ENCODE peak calls at places on chromosomes 6 and 20, in seven cellular contexts. D, K, M, W, E, H and Y are unnamed samples.
A peak's percentile ranks its signal among the peaks of the same experiment; 100 is the strongest.

GRCh38 chr6:137233561-137234504 is 14.6 kb upstream of the IFNGR1 start:
- DNase-seq in K (no peak), H (no peak), E (peak; percentile 91), M (peak; percentile 73), W (no peak), D (peak; percentile 91), Y (peak; percentile 47)

GRCh38 chr6:44036699-44037101 is 90.6 kb downstream of the MRPL14 start:
- DNase-seq in D (no peak), M (no peak), H (no peak), W (no peak), K (no peak), E (no peak), Y (no peak)

GRCh38 chr20:9923648-9924047 is 84.8 kb upstream of the PAK5 start:
- DNase-seq in W (no peak), D (no peak), E (no peak), H (no peak), K (no peak), M (no peak), Y (no peak)

GRCh38 chr6:163774485-163774884 is 360.0 kb downstream of the QKI start:
- DNase-seq in D (no peak), M (no peak), E (no peak), W (no peak), K (no peak), H (no peak), Y (no peak)

GRCh38 chr6:56040271-56040670 is 164.9 kb upstream of the BMP5 start:
- DNase-seq in H (no peak), W (no peak), E (peak; percentile 83), K (no peak), D (no peak), M (no peak), Y (no peak)

GRCh38 chr6:41359617-41360313 is 24.4 kb downstream of the NCR2 start:
- DNase-seq in K (no peak), H (no peak), M (no peak), E (no peak), W (no peak), D (no peak), Y (no peak)

GRCh38 chr6:87753131-87753685 is 51.2 kb upstream of the AKIRIN2 start:
- DNase-seq in H (no peak), K (no peak), W (no peak), M (no peak), E (no peak), D (no peak), Y (no peak)

GRCh38 chr6:163369122-163369521 is 45.4 kb upstream of the QKI start:
- DNase-seq in W (no peak), K (no peak), H (no peak), E (no peak), M (no peak), D (no peak), Y (no peak)

GRCh38 chr6:56065408-56065807 is 182.0 kb downstream of the COL21A1 start:
- DNase-seq in W (no peak), H (no peak), E (peak; percentile 63), M (no peak), K (no peak), D (no peak), Y (no peak)

GRCh38 chr6:147922764-147923163 is 414.3 kb downstream of the SAMD5 start:
- DNase-seq in D (no peak), E (no peak), H (no peak), W (no peak), K (no peak), M (no peak), Y (no peak)

GRCh38 chr6:87722831-87723726 is 21.0 kb upstream of the AKIRIN2 start:
- DNase-seq in W (peak; percentile 29), K (no peak), E (peak; percentile 99), D (peak; percentile 63), H (no peak), M (peak; percentile 71), Y (peak; percentile 47)

GRCh38 chr6:156756630-156757610 is 20.3 kb upstream of the ARID1B start:
- DNase-seq in M (no peak), H (no peak), D (no peak), K (no peak), W (no peak), E (no peak), Y (no peak)

GRCh38 chr20:58907481-58908137 is 55.1 kb downstream of the GNAS start:
- DNase-seq in K (peak; percentile 66), E (peak; percentile 78), D (peak; percentile 13), H (no peak), M (peak; percentile 97), W (peak; percentile 48), Y (peak; percentile 98)

GRCh38 chr6:138116661-138116999 is 9.4 kb upstream of the PERP start:
- DNase-seq in M (no peak), K (no peak), D (no peak), W (no peak), E (no peak), H (no peak), Y (no peak)

GRCh38 chr6:31419842-31420241 is 16.4 kb downstream of the MICA start:
- DNase-seq in W (no peak), H (no peak), M (no peak), E (peak; percentile 22), K (no peak), D (no peak), Y (no peak)

GRCh38 chr20:24993337-24994185 is 1.0 kb upstream of the APMAP start:
- DNase-seq in M (no peak), K (no peak), E (peak; percentile 58), W (no peak), D (peak; percentile 49), H (no peak), Y (peak; percentile 58)

GRCh38 chr6:71468841-71469750 is 180.5 kb downstream of the OGFRL1 start:
- DNase-seq in D (no peak), H (no peak), K (no peak), M (peak; percentile 23), W (no peak), E (peak; percentile 86), Y (no peak)

GRCh38 chr20:25336561-25337422 is 53.8 kb downstream of the ABHD12 start:
- DNase-seq in D (no peak), E (peak; percentile 81), M (peak; percentile 24), H (no peak), K (no peak), W (no peak), Y (peak; percentile 86)

GRCh38 chr6:158366363-158366762 is 54.1 kb downstream of the TULP4 start:
- DNase-seq in K (no peak), H (no peak), W (no peak), M (no peak), E (no peak), D (no peak), Y (no peak)